ENCODE peak calls at places on chromosomes 2 and 18, in four cellular contexts. One of them, this sample, is unnamed.

GRCh38 chr2:234146087-234146826 is 95.8 kb downstream of the SPP2 start:
- DNase-seq in hypothalamus: no peak
- DNase-seq in HT1080: peak; percentile 98
- DNase-seq in stimulated activated CD4-positive, alpha-beta T cell treated with anti-CD3 and anti-CD28 coated beads, Interleukin-12 subunit alpha, Interleukin-12 subunit beta, amount 100 ng/mL, for 4 hours: no peak
- DNase-seq in this sample: peak; percentile 38

GRCh38 chr2:219416938-219417337 is 1.2 kb upstream of the DES start:
- DNase-seq in stimulated activated CD4-positive, alpha-beta T cell treated with anti-CD3 and anti-CD28 coated beads, Interleukin-12 subunit alpha, Interleukin-12 subunit beta, amount 100 ng/mL, for 4 hours: no peak
- DNase-seq in hypothalamus: no peak
- DNase-seq in HT1080: no peak
- DNase-seq in this sample: no peak

GRCh38 chr18:9619990-9620389 is 5.6 kb upstream of the PPP4R1 start:
- DNase-seq in stimulated activated CD4-positive, alpha-beta T cell treated with anti-CD3 and anti-CD28 coated beads, Interleukin-12 subunit alpha, Interleukin-12 subunit beta, amount 100 ng/mL, for 4 hours: no peak
- DNase-seq in HT1080: no peak
- DNase-seq in hypothalamus: no peak
- DNase-seq in this sample: no peak

GRCh38 chr2:49335546-49335945 is 181.2 kb upstream of the FSHR start:
- DNase-seq in hypothalamus: no peak
- DNase-seq in stimulated activated CD4-positive, alpha-beta T cell treated with anti-CD3 and anti-CD28 coated beads, Interleukin-12 subunit alpha, Interleukin-12 subunit beta, amount 100 ng/mL, for 4 hours: no peak
- DNase-seq in HT1080: no peak
- DNase-seq in this sample: no peak

GRCh38 chr2:38866773-38867443 is 8.8 kb downstream of the DHX57 start:
- DNase-seq in HT1080: peak; percentile 74
- DNase-seq in stimulated activated CD4-positive, alpha-beta T cell treated with anti-CD3 and anti-CD28 coated beads, Interleukin-12 subunit alpha, Interleukin-12 subunit beta, amount 100 ng/mL, for 4 hours: no peak
- DNase-seq in hypothalamus: no peak
- DNase-seq in this sample: peak; percentile 16

GRCh38 chr2:199818001-199818400 is 33.0 kb downstream of the FTCDNL1 start:
- DNase-seq in HT1080: no peak
- DNase-seq in hypothalamus: no peak
- DNase-seq in stimulated activated CD4-positive, alpha-beta T cell treated with anti-CD3 and anti-CD28 coated beads, Interleukin-12 subunit alpha, Interleukin-12 subunit beta, amount 100 ng/mL, for 4 hours: no peak
- DNase-seq in this sample: no peak

GRCh38 chr2:3585239-3586109 is 9.4 kb upstream of the COLEC11 start:
- DNase-seq in stimulated activated CD4-positive, alpha-beta T cell treated with anti-CD3 and anti-CD28 coated beads, Interleukin-12 subunit alpha, Interleukin-12 subunit beta, amount 100 ng/mL, for 4 hours: no peak
- DNase-seq in hypothalamus: no peak
- DNase-seq in HT1080: no peak
- DNase-seq in this sample: no peak

GRCh38 chr2:190746971-190747761 is 98.3 kb downstream of the NAB1 start:
- DNase-seq in HT1080: peak; percentile 31
- DNase-seq in hypothalamus: no peak
- DNase-seq in stimulated activated CD4-positive, alpha-beta T cell treated with anti-CD3 and anti-CD28 coated beads, Interleukin-12 subunit alpha, Interleukin-12 subunit beta, amount 100 ng/mL, for 4 hours: no peak
- DNase-seq in this sample: no peak

GRCh38 chr2:161076936-161077335 is 83.3 kb upstream of the TANK start:
- DNase-seq in hypothalamus: no peak
- DNase-seq in HT1080: no peak
- DNase-seq in stimulated activated CD4-positive, alpha-beta T cell treated with anti-CD3 and anti-CD28 coated beads, Interleukin-12 subunit alpha, Interleukin-12 subunit beta, amount 100 ng/mL, for 4 hours: no peak
- DNase-seq in this sample: no peak

GRCh38 chr2:202178342-202178958 is 59.9 kb downstream of the SUMO1 start:
- DNase-seq in hypothalamus: no peak
- DNase-seq in HT1080: peak; percentile 45
- DNase-seq in stimulated activated CD4-positive, alpha-beta T cell treated with anti-CD3 and anti-CD28 coated beads, Interleukin-12 subunit alpha, Interleukin-12 subunit beta, amount 100 ng/mL, for 4 hours: peak; percentile 17
- DNase-seq in this sample: peak; percentile 65

GRCh38 chr2:205776720-205777119 is 94.4 kb downstream of the NRP2 start:
- DNase-seq in stimulated activated CD4-positive, alpha-beta T cell treated with anti-CD3 and anti-CD28 coated beads, Interleukin-12 subunit alpha, Interleukin-12 subunit beta, amount 100 ng/mL, for 4 hours: no peak
- DNase-seq in hypothalamus: no peak
- DNase-seq in HT1080: no peak
- DNase-seq in this sample: no peak

GRCh38 chr18:48950536-48951447 is at the start of gene SMAD7:
- DNase-seq in HT1080: no peak
- DNase-seq in hypothalamus: no peak
- DNase-seq in stimulated activated CD4-positive, alpha-beta T cell treated with anti-CD3 and anti-CD28 coated beads, Interleukin-12 subunit alpha, Interleukin-12 subunit beta, amount 100 ng/mL, for 4 hours: no peak
- DNase-seq in this sample: peak; percentile 32

GRCh38 chr2:151459368-151459767 is 49.7 kb downstream of the RIF1 start:
- DNase-seq in hypothalamus: no peak
- DNase-seq in stimulated activated CD4-positive, alpha-beta T cell treated with anti-CD3 and anti-CD28 coated beads, Interleukin-12 subunit alpha, Interleukin-12 subunit beta, amount 100 ng/mL, for 4 hours: no peak
- DNase-seq in HT1080: no peak
- DNase-seq in this sample: no peak

GRCh38 chr2:55809875-55810620 is 113.5 kb downstream of the EFEMP1 start:
- DNase-seq in stimulated activated CD4-positive, alpha-beta T cell treated with anti-CD3 and anti-CD28 coated beads, Interleukin-12 subunit alpha, Interleukin-12 subunit beta, amount 100 ng/mL, for 4 hours: no peak
- DNase-seq in hypothalamus: no peak
- DNase-seq in HT1080: no peak
- DNase-seq in this sample: no peak

GRCh38 chr2:226185613-226186211 is 613.9 kb downstream of the IRS1 start:
- DNase-seq in hypothalamus: no peak
- DNase-seq in stimulated activated CD4-positive, alpha-beta T cell treated with anti-CD3 and anti-CD28 coated beads, Interleukin-12 subunit alpha, Interleukin-12 subunit beta, amount 100 ng/mL, for 4 hours: no peak
- DNase-seq in HT1080: peak; percentile 79
- DNase-seq in this sample: no peak

GRCh38 chr2:43131051-43131889 is 95.1 kb downstream of the ZFP36L2 start:
- DNase-seq in HT1080: peak; percentile 88
- DNase-seq in hypothalamus: peak; percentile 36
- DNase-seq in stimulated activated CD4-positive, alpha-beta T cell treated with anti-CD3 and anti-CD28 coated beads, Interleukin-12 subunit alpha, Interleukin-12 subunit beta, amount 100 ng/mL, for 4 hours: peak; percentile 54
- DNase-seq in this sample: peak; percentile 83

GRCh38 chr18:8257851-8258434 is 351.3 kb upstream of the RAB12 start:
- DNase-seq in stimulated activated CD4-positive, alpha-beta T cell treated with anti-CD3 and anti-CD28 coated beads, Interleukin-12 subunit alpha, Interleukin-12 subunit beta, amount 100 ng/mL, for 4 hours: no peak
- DNase-seq in HT1080: no peak
- DNase-seq in hypothalamus: no peak
- DNase-seq in this sample: no peak

GRCh38 chr2:5794012-5794411 is 101.8 kb downstream of the SOX11 start:
- DNase-seq in stimulated activated CD4-positive, alpha-beta T cell treated with anti-CD3 and anti-CD28 coated beads, Interleukin-12 subunit alpha, Interleukin-12 subunit beta, amount 100 ng/mL, for 4 hours: no peak
- DNase-seq in HT1080: no peak
- DNase-seq in hypothalamus: no peak
- DNase-seq in this sample: no peak

GRCh38 chr2:37837576-37838335 is 87.3 kb upstream of the RMDN2 start:
- DNase-seq in hypothalamus: no peak
- DNase-seq in stimulated activated CD4-positive, alpha-beta T cell treated with anti-CD3 and anti-CD28 coated beads, Interleukin-12 subunit alpha, Interleukin-12 subunit beta, amount 100 ng/mL, for 4 hours: no peak
- DNase-seq in HT1080: no peak
- DNase-seq in this sample: no peak

GRCh38 chr2:44184106-44184505 is 15.4 kb downstream of the PPM1B start:
- DNase-seq in HT1080: no peak
- DNase-seq in stimulated activated CD4-positive, alpha-beta T cell treated with anti-CD3 and anti-CD28 coated beads, Interleukin-12 subunit alpha, Interleukin-12 subunit beta, amount 100 ng/mL, for 4 hours: no peak
- DNase-seq in hypothalamus: no peak
- DNase-seq in this sample: no peak

GRCh38 chr2:161238559-161239415 is 69.4 kb upstream of the PSMD14 start:
- DNase-seq in HT1080: no peak
- DNase-seq in hypothalamus: peak; percentile 66
- DNase-seq in stimulated activated CD4-positive, alpha-beta T cell treated with anti-CD3 and anti-CD28 coated beads, Interleukin-12 subunit alpha, Interleukin-12 subunit beta, amount 100 ng/mL, for 4 hours: peak; percentile 57
- DNase-seq in this sample: no peak

GRCh38 chr2:88090446-88091283 is 23.0 kb downstream of the SMYD1 start:
- DNase-seq in hypothalamus: no peak
- DNase-seq in stimulated activated CD4-positive, alpha-beta T cell treated with anti-CD3 and anti-CD28 coated beads, Interleukin-12 subunit alpha, Interleukin-12 subunit beta, amount 100 ng/mL, for 4 hours: peak; percentile 52
- DNase-seq in HT1080: no peak
- DNase-seq in this sample: no peak

GRCh38 chr2:158783923-158784322 is 11.2 kb upstream of the DAPL1 start:
- DNase-seq in stimulated activated CD4-positive, alpha-beta T cell treated with anti-CD3 and anti-CD28 coated beads, Interleukin-12 subunit alpha, Interleukin-12 subunit beta, amount 100 ng/mL, for 4 hours: no peak
- DNase-seq in HT1080: no peak
- DNase-seq in hypothalamus: no peak
- DNase-seq in this sample: no peak

GRCh38 chr2:121666042-121666441 is 16.8 kb upstream of the CLASP1 start:
- DNase-seq in HT1080: no peak
- DNase-seq in hypothalamus: no peak
- DNase-seq in stimulated activated CD4-positive, alpha-beta T cell treated with anti-CD3 and anti-CD28 coated beads, Interleukin-12 subunit alpha, Interleukin-12 subunit beta, amount 100 ng/mL, for 4 hours: no peak
- DNase-seq in this sample: no peak

GRCh38 chr2:196546151-196546919 is 93.2 kb upstream of the CCDC150 start:
- DNase-seq in HT1080: no peak
- DNase-seq in hypothalamus: no peak
- DNase-seq in stimulated activated CD4-positive, alpha-beta T cell treated with anti-CD3 and anti-CD28 coated beads, Interleukin-12 subunit alpha, Interleukin-12 subunit beta, amount 100 ng/mL, for 4 hours: no peak
- DNase-seq in this sample: no peak

GRCh38 chr18:48392266-48392665 is 16.9 kb downstream of the ZBTB7C start:
- DNase-seq in HT1080: no peak
- DNase-seq in hypothalamus: no peak
- DNase-seq in stimulated activated CD4-positive, alpha-beta T cell treated with anti-CD3 and anti-CD28 coated beads, Interleukin-12 subunit alpha, Interleukin-12 subunit beta, amount 100 ng/mL, for 4 hours: no peak
- DNase-seq in this sample: no peak

GRCh38 chr18:10985689-10986088 is 163.7 kb downstream of the PIEZO2 start:
- DNase-seq in hypothalamus: no peak
- DNase-seq in HT1080: no peak
- DNase-seq in stimulated activated CD4-positive, alpha-beta T cell treated with anti-CD3 and anti-CD28 coated beads, Interleukin-12 subunit alpha, Interleukin-12 subunit beta, amount 100 ng/mL, for 4 hours: no peak
- DNase-seq in this sample: no peak

GRCh38 chr2:75211371-75211770 is 12.1 kb upstream of the TACR1 start:
- DNase-seq in hypothalamus: no peak
- DNase-seq in stimulated activated CD4-positive, alpha-beta T cell treated with anti-CD3 and anti-CD28 coated beads, Interleukin-12 subunit alpha, Interleukin-12 subunit beta, amount 100 ng/mL, for 4 hours: no peak
- DNase-seq in HT1080: no peak
- DNase-seq in this sample: no peak

This sample was measured in RKO.